ENCODE peak calls at places on chromosomes 7 and 10, in eight cellular contexts. U is mucosa of descending colon; D is stimulated activated naive CD8-positive, alpha-beta T cell treated with anti-CD3 and anti-CD28 coated beads, Interleukin-15, Interleukin-2, amounts not matched to agents 100 U/mL and 50 U/mL, for 24 hours; F is RWPE2; A is central memory CD8-positive, alpha-beta T cell; E is activated T-helper 17 cell treated with anti-CD3 and anti-CD28 coated beads, Interleukin-2, amount 50 U/mL, for 72 hours; N is left cardiac atrium; J is naive thymus-derived CD8-positive, alpha-beta T cell. W is an unnamed sample.

GRCh38 chr10:44947356-44948152 is 12.0 kb upstream of the RASSF4 start:
- ATAC-seq in U (peak), D (peak), F (no peak), A (no peak), E (no peak), N (peak), J (no peak), W (peak)

GRCh38 chr10:121679916-121680315 is 81.7 kb upstream of the FGFR2 start:
- ATAC-seq in U (no peak), D (no peak), F (no peak), A (no peak), E (no peak), N (no peak), J (no peak), W (no peak)

GRCh38 chr7:23020742-23021401 is 6.9 kb upstream of the HYCC1 start:
- ATAC-seq in U (peak), D (peak), F (peak), A (no peak), E (peak), N (peak), J (peak), W (peak)

GRCh38 chr7:12708314-12708713 is 20.9 kb downstream of the ARL4A start:
- ATAC-seq in U (no peak), D (no peak), F (no peak), A (no peak), E (no peak), N (no peak), J (no peak), W (no peak)

GRCh38 chr7:92313055-92313454 is 67.3 kb downstream of the ANKIB1 start:
- ATAC-seq in U (no peak), D (no peak), F (no peak), A (peak), E (no peak), N (no peak), J (no peak), W (no peak)

GRCh38 chr10:131947631-131948347 is 33.9 kb downstream of the BNIP3 start:
- ATAC-seq in U (no peak), D (no peak), F (peak), A (no peak), E (no peak), N (no peak), J (no peak), W (no peak)

GRCh38 chr7:149772236-149772820 is 1.1 kb downstream of the ZNF467 start:
- ATAC-seq in U (no peak), D (no peak), F (no peak), A (peak), E (no peak), N (peak), J (peak), W (peak)

GRCh38 chr10:30883751-30884150 is 147.9 kb downstream of the ZNF438 start:
- ATAC-seq in U (no peak), D (no peak), F (no peak), A (no peak), E (no peak), N (no peak), J (no peak), W (peak)

GRCh38 chr10:1903982-1904381 is 166.7 kb upstream of the ADARB2 start:
- ATAC-seq in U (no peak), D (no peak), F (no peak), A (no peak), E (no peak), N (no peak), J (no peak), W (no peak)

GRCh38 chr10:69734797-69735468 is 66.8 kb upstream of the COL13A1 start:
- ATAC-seq in U (no peak), D (peak), F (no peak), A (no peak), E (peak), N (no peak), J (no peak), W (no peak)

GRCh38 chr10:78851652-78852051 is 217.1 kb upstream of the ZMIZ1 start:
- ATAC-seq in U (no peak), D (no peak), F (no peak), A (no peak), E (no peak), N (no peak), J (no peak), W (no peak)

GRCh38 chr7:4343272-4344000 is 338.7 kb upstream of the FOXK1 start:
- ATAC-seq in U (no peak), D (no peak), F (no peak), A (no peak), E (no peak), N (no peak), J (no peak), W (no peak)

GRCh38 chr7:5586279-5586962 is 162.8 kb upstream of the TNRC18 start:
- ATAC-seq in U (peak), D (no peak), F (peak), A (no peak), E (no peak), N (peak), J (no peak), W (no peak)

W was measured in stimulated activated memory B cell treated with anti-CD40 and anti-IgM and Interleukin-4, amounts not matched to agents 10 μg/mL and 1 μg/mL and 100 μg/mL, for 72 hours.